ENCODE peak calls at places on chromosomes 5 and 9, in five cellular contexts. One of them, this sample, is unnamed.

GRCh38 chr9:131473891-131474290 is 28.8 kb upstream of the POMT1 start:
- DNase-seq in upper lobe of left lung: no peak
- DNase-seq in A549: no peak
- DNase-seq in bronchial epithelial cell: no peak
- DNase-seq in lower lobe of right lung: peak
- DNase-seq in this sample: no peak

GRCh38 chr9:98862936-98863335 is 55.5 kb downstream of the GALNT12 start:
- DNase-seq in upper lobe of left lung: no peak
- DNase-seq in lower lobe of right lung: no peak
- DNase-seq in bronchial epithelial cell: no peak
- DNase-seq in A549: no peak
- DNase-seq in this sample: no peak

GRCh38 chr5:80959768-80960442 is at the start of gene RASGRF2:
- DNase-seq in upper lobe of left lung: no peak
- DNase-seq in lower lobe of right lung: no peak
- DNase-seq in bronchial epithelial cell: no peak
- DNase-seq in A549: peak
- DNase-seq in this sample: peak

GRCh38 chr5:139088024-139088423 is 110.1 kb downstream of the SIL1 start:
- DNase-seq in A549: no peak
- DNase-seq in bronchial epithelial cell: peak
- DNase-seq in lower lobe of right lung: no peak
- DNase-seq in upper lobe of left lung: no peak
- DNase-seq in this sample: no peak

GRCh38 chr5:139634028-139634325 is 14.2 kb upstream of the CXXC5 start:
- DNase-seq in A549: no peak
- DNase-seq in lower lobe of right lung: no peak
- DNase-seq in bronchial epithelial cell: no peak
- DNase-seq in upper lobe of left lung: no peak
- DNase-seq in this sample: no peak

GRCh38 chr9:487429-487828 is 272.8 kb downstream of the DOCK8 start:
- DNase-seq in lower lobe of right lung: no peak
- DNase-seq in bronchial epithelial cell: peak
- DNase-seq in upper lobe of left lung: no peak
- DNase-seq in A549: no peak
- DNase-seq in this sample: no peak

GRCh38 chr5:130136300-130136699 is 232.0 kb downstream of the CHSY3 start:
- DNase-seq in lower lobe of right lung: no peak
- DNase-seq in bronchial epithelial cell: no peak
- DNase-seq in A549: no peak
- DNase-seq in upper lobe of left lung: no peak
- DNase-seq in this sample: no peak

GRCh38 chr5:138177936-138178515 is 404 bp downstream of the BRD8 start:
- DNase-seq in bronchial epithelial cell: peak
- DNase-seq in lower lobe of right lung: peak
- DNase-seq in A549: peak
- DNase-seq in upper lobe of left lung: peak
- DNase-seq in this sample: peak

GRCh38 chr9:87713278-87713989 is 12.5 kb upstream of the CTSL start:
- DNase-seq in upper lobe of left lung: peak
- DNase-seq in bronchial epithelial cell: peak
- DNase-seq in lower lobe of right lung: peak
- DNase-seq in A549: peak
- DNase-seq in this sample: peak

GRCh38 chr9:84711936-84712335 is 42.4 kb downstream of the NTRK2 start:
- DNase-seq in lower lobe of right lung: no peak
- DNase-seq in A549: peak
- DNase-seq in bronchial epithelial cell: peak
- DNase-seq in upper lobe of left lung: no peak
- DNase-seq in this sample: peak

GRCh38 chr5:60177596-60177995 is 284.1 kb upstream of the PDE4D start:
- DNase-seq in bronchial epithelial cell: peak
- DNase-seq in lower lobe of right lung: no peak
- DNase-seq in A549: no peak
- DNase-seq in upper lobe of left lung: no peak
- DNase-seq in this sample: no peak

GRCh38 chr5:181186902-181187499 is 18.0 kb downstream of the TRIM7 start:
- DNase-seq in upper lobe of left lung: no peak
- DNase-seq in bronchial epithelial cell: no peak
- DNase-seq in lower lobe of right lung: peak
- DNase-seq in A549: peak
- DNase-seq in this sample: peak

GRCh38 chr5:172504736-172505402 is 50.5 kb upstream of the SH3PXD2B start:
- DNase-seq in upper lobe of left lung: peak
- DNase-seq in lower lobe of right lung: no peak
- DNase-seq in bronchial epithelial cell: no peak
- DNase-seq in A549: no peak
- DNase-seq in this sample: no peak

GRCh38 chr5:88732181-88732633 is 150.8 kb downstream of the MEF2C start:
- DNase-seq in upper lobe of left lung: peak
- DNase-seq in lower lobe of right lung: peak
- DNase-seq in bronchial epithelial cell: no peak
- DNase-seq in A549: no peak
- DNase-seq in this sample: no peak

GRCh38 chr5:32443145-32443540 is 1.4 kb downstream of the ZFR start:
- DNase-seq in bronchial epithelial cell: peak
- DNase-seq in lower lobe of right lung: no peak
- DNase-seq in upper lobe of left lung: no peak
- DNase-seq in A549: no peak
- DNase-seq in this sample: peak

GRCh38 chr9:38108326-38108725 is 39.3 kb upstream of the SHB start:
- DNase-seq in upper lobe of left lung: no peak
- DNase-seq in lower lobe of right lung: no peak
- DNase-seq in bronchial epithelial cell: no peak
- DNase-seq in A549: no peak
- DNase-seq in this sample: no peak

GRCh38 chr5:108046955-108047670 is 334.8 kb downstream of the FBXL17 start:
- DNase-seq in A549: no peak
- DNase-seq in bronchial epithelial cell: no peak
- DNase-seq in upper lobe of left lung: no peak
- DNase-seq in lower lobe of right lung: no peak
- DNase-seq in this sample: no peak

GRCh38 chr9:73370053-73370452 is 218.4 kb downstream of the ANXA1 start:
- DNase-seq in upper lobe of left lung: no peak
- DNase-seq in A549: no peak
- DNase-seq in lower lobe of right lung: no peak
- DNase-seq in bronchial epithelial cell: peak
- DNase-seq in this sample: peak

GRCh38 chr9:131676431-131676972 is 63.4 kb downstream of the RAPGEF1 start:
- DNase-seq in bronchial epithelial cell: no peak
- DNase-seq in upper lobe of left lung: no peak
- DNase-seq in lower lobe of right lung: no peak
- DNase-seq in A549: no peak
- DNase-seq in this sample: no peak

GRCh38 chr5:98997000-98997399 is 68.2 kb upstream of the CHD1 start:
- DNase-seq in upper lobe of left lung: no peak
- DNase-seq in bronchial epithelial cell: peak
- DNase-seq in lower lobe of right lung: no peak
- DNase-seq in A549: peak
- DNase-seq in this sample: peak

GRCh38 chr5:133564921-133565565 is 47.3 kb downstream of the FSTL4 start:
- DNase-seq in upper lobe of left lung: no peak
- DNase-seq in lower lobe of right lung: no peak
- DNase-seq in bronchial epithelial cell: no peak
- DNase-seq in A549: no peak
- DNase-seq in this sample: no peak

GRCh38 chr5:50751064-50751657 is 84.7 kb downstream of the PARP8 start:
- DNase-seq in lower lobe of right lung: no peak
- DNase-seq in bronchial epithelial cell: peak
- DNase-seq in upper lobe of left lung: peak
- DNase-seq in A549: peak
- DNase-seq in this sample: peak

GRCh38 chr5:92552206-92553160 is 1028.5 kb downstream of the NR2F1-AS1 start:
- DNase-seq in lower lobe of right lung: no peak
- DNase-seq in bronchial epithelial cell: peak
- DNase-seq in upper lobe of left lung: no peak
- DNase-seq in A549: peak
- DNase-seq in this sample: peak

GRCh38 chr5:180395540-180396274 is 42.6 kb upstream of the GFPT2 start:
- DNase-seq in A549: peak
- DNase-seq in lower lobe of right lung: no peak
- DNase-seq in bronchial epithelial cell: no peak
- DNase-seq in upper lobe of left lung: no peak
- DNase-seq in this sample: no peak

GRCh38 chr5:135600971-135601381 is 22.2 kb upstream of the CXCL14 start:
- DNase-seq in bronchial epithelial cell: no peak
- DNase-seq in lower lobe of right lung: no peak
- DNase-seq in A549: no peak
- DNase-seq in upper lobe of left lung: no peak
- DNase-seq in this sample: no peak

GRCh38 chr5:67765697-67766096 is 449.9 kb upstream of the PIK3R1 start:
- DNase-seq in A549: no peak
- DNase-seq in upper lobe of left lung: no peak
- DNase-seq in bronchial epithelial cell: no peak
- DNase-seq in lower lobe of right lung: no peak
- DNase-seq in this sample: peak
- TF ChIP-seq CTCF in A549: no peak
- TF ChIP-seq CTCF in upper lobe of left lung: no peak
- TF ChIP-seq CTCF in bronchial epithelial cell: no peak
- TF ChIP-seq CTCF in lower lobe of right lung: no peak
- TF ChIP-seq CTCF in this sample: no peak

GRCh38 chr5:126004636-126005035 is 418.6 kb upstream of the GRAMD2B start:
- DNase-seq in bronchial epithelial cell: no peak
- DNase-seq in A549: no peak
- DNase-seq in upper lobe of left lung: no peak
- DNase-seq in lower lobe of right lung: no peak
- DNase-seq in this sample: no peak
- H3K4me3 ChIP-seq in bronchial epithelial cell: no peak
- H3K4me3 ChIP-seq in A549: no peak
- H3K4me3 ChIP-seq in upper lobe of left lung: no peak
- H3K4me3 ChIP-seq in lower lobe of right lung: no peak
- H3K4me3 ChIP-seq in this sample: no peak

GRCh38 chr9:111037744-111038335 is 430 bp downstream of the LPAR1 start:
- DNase-seq in lower lobe of right lung: peak
- DNase-seq in bronchial epithelial cell: no peak
- DNase-seq in upper lobe of left lung: peak
- DNase-seq in A549: peak
- DNase-seq in this sample: peak
- TF ChIP-seq CTCF in lower lobe of right lung: peak
- TF ChIP-seq CTCF in bronchial epithelial cell: peak
- TF ChIP-seq CTCF in upper lobe of left lung: peak
- TF ChIP-seq CTCF in A549: peak
- TF ChIP-seq CTCF in this sample: no peak

DNA sequence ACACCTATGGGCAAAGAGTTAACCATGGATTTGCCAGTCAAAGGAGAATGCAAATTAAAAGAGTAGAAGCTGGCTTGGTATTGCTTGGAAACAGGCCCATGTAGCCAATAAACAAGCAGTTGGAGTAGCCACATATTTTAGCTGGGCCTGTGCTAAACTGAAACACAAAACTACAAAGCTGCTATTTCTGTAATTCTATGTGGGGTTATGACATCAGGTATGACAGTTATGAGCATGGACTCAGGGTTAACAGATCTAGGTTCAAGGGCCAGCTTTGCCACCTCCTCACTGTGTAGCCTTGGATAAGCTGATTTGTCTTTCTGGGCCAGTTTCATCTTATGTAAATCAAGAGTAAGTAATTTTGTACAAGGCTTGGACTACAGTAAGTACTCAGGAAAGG is 142.7 kb downstream of the PIP5K1B start:
- DNase-seq in A549: no peak
- DNase-seq in bronchial epithelial cell: no peak
- DNase-seq in lower lobe of right lung: no peak
- DNase-seq in upper lobe of left lung: no peak
- DNase-seq in this sample: no peak
- H3K4me3 ChIP-seq in A549: no peak
- H3K4me3 ChIP-seq in bronchial epithelial cell: no peak
- H3K4me3 ChIP-seq in lower lobe of right lung: no peak
- H3K4me3 ChIP-seq in upper lobe of left lung: no peak
- H3K4me3 ChIP-seq in this sample: no peak

GRCh38 chr5:10030219-10030831 is 219.4 kb downstream of the ATPSCKMT start:
- DNase-seq in bronchial epithelial cell: peak
- DNase-seq in upper lobe of left lung: peak
- DNase-seq in A549: peak
- DNase-seq in lower lobe of right lung: no peak
- DNase-seq in this sample: peak
- TF ChIP-seq CTCF in bronchial epithelial cell: peak
- TF ChIP-seq CTCF in upper lobe of left lung: peak
- TF ChIP-seq CTCF in A549: no peak
- TF ChIP-seq CTCF in lower lobe of right lung: no peak
- TF ChIP-seq CTCF in this sample: peak

GRCh38 chr9:16044116-16044881 is 491.5 kb downstream of the CCDC171 start:
- DNase-seq in upper lobe of left lung: no peak
- DNase-seq in bronchial epithelial cell: no peak
- DNase-seq in A549: no peak
- DNase-seq in lower lobe of right lung: no peak
- DNase-seq in this sample: no peak
- H3K4me3 ChIP-seq in upper lobe of left lung: no peak
- H3K4me3 ChIP-seq in bronchial epithelial cell: no peak
- H3K4me3 ChIP-seq in A549: no peak
- H3K4me3 ChIP-seq in lower lobe of right lung: no peak
- H3K4me3 ChIP-seq in this sample: no peak

DNA sequence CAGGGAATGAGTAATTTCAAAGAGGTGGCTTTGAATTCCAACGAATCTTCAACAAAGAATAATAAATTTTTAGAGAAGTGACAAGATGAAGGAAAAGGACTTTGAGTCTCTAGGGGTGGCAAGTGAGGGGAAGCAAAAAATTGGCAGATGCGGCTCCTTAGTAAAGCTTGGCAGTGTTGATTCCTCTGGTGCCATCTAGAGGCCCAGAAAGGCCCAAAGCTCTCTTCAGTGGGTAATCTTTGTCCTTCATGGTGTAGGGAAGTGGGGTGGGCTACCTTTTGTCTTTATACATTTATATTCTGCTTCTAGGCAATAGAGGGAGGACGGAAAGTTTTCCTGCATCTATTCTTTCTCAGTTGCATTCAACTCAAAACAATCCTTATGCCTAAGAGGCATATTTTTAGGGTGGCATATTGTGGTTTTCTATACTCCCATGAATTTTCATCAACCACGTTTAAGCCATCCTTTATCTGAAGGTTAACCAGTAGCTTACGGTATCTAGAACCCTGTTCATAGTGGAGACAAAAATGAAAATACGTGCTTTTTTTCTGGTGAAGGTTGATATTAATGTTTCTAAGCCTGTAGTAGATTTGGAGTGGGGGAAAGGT is 17.5 kb upstream of the ROPN1L start:
- DNase-seq in upper lobe of left lung: no peak
- DNase-seq in bronchial epithelial cell: peak
- DNase-seq in lower lobe of right lung: no peak
- DNase-seq in A549: peak
- DNase-seq in this sample: peak
- TF ChIP-seq CTCF in upper lobe of left lung: no peak
- TF ChIP-seq CTCF in bronchial epithelial cell: peak
- TF ChIP-seq CTCF in lower lobe of right lung: peak
- TF ChIP-seq CTCF in A549: peak
- TF ChIP-seq CTCF in this sample: peak

GRCh38 chr5:111227805-111228204 is 3.6 kb downstream of the CAMK4 start:
- DNase-seq in A549: no peak
- DNase-seq in upper lobe of left lung: no peak
- DNase-seq in bronchial epithelial cell: peak
- DNase-seq in lower lobe of right lung: no peak
- DNase-seq in this sample: peak
- H3K4me3 ChIP-seq in A549: no peak
- H3K4me3 ChIP-seq in upper lobe of left lung: no peak
- H3K4me3 ChIP-seq in bronchial epithelial cell: no peak
- H3K4me3 ChIP-seq in lower lobe of right lung: no peak
- H3K4me3 ChIP-seq in this sample: no peak

GRCh38 chr5:61408476-61409168 is 76.6 kb downstream of the ZSWIM6 start:
- DNase-seq in A549: peak
- DNase-seq in lower lobe of right lung: peak
- DNase-seq in bronchial epithelial cell: peak
- DNase-seq in upper lobe of left lung: peak
- DNase-seq in this sample: peak
- TF ChIP-seq CTCF in A549: no peak
- TF ChIP-seq CTCF in lower lobe of right lung: no peak
- TF ChIP-seq CTCF in bronchial epithelial cell: no peak
- TF ChIP-seq CTCF in upper lobe of left lung: no peak
- TF ChIP-seq CTCF in this sample: no peak

GRCh38 chr9:93661591-93661990 is 85.2 kb downstream of the PHF2 start:
- DNase-seq in bronchial epithelial cell: no peak
- DNase-seq in lower lobe of right lung: no peak
- DNase-seq in A549: no peak
- DNase-seq in upper lobe of left lung: no peak
- DNase-seq in this sample: no peak
- H3K4me3 ChIP-seq in bronchial epithelial cell: no peak
- H3K4me3 ChIP-seq in lower lobe of right lung: no peak
- H3K4me3 ChIP-seq in A549: no peak
- H3K4me3 ChIP-seq in upper lobe of left lung: no peak
- H3K4me3 ChIP-seq in this sample: no peak

This sample was measured in epithelial cell of esophagus.